ENCODE peak calls at places on chromosomes 5 and 9, in ten cellular contexts. One of them, this sample, is unnamed.
A peak's percentile ranks its signal among the peaks of the same experiment; 100 is the strongest.

GRCh38 chr5:134649163-134649916 is 755 bp downstream of the SEC24A start:
- DNase-seq in SK-N-SH: peak; percentile 39
- DNase-seq in HFF-Myc: no peak
- DNase-seq in activated T-cell treated with anti-CD3 and anti-CD28 coated beads, Interleukin-2, amount 50 U/mL, for 24 hours: peak; percentile 34
- DNase-seq in M059J: peak; percentile 39
- DNase-seq in stimulated activated CD8-positive, alpha-beta memory T cell treated with anti-CD3 and anti-CD28 coated beads, Interleukin-15, amount 100 ng/mL, for 4 hours: no peak
- DNase-seq in T-helper 1 cell: no peak
- DNase-seq in iPS-NIHi11: peak; percentile 16
- DNase-seq in ELR: peak; percentile 26
- DNase-seq in CD4-positive, CD25-positive, alpha-beta regulatory T cell: no peak
- DNase-seq in this sample: peak; percentile 46

GRCh38 chr9:116190595-116190994 is 37.0 kb downstream of the PAPPA start:
- DNase-seq in SK-N-SH: no peak
- DNase-seq in HFF-Myc: no peak
- DNase-seq in activated T-cell treated with anti-CD3 and anti-CD28 coated beads, Interleukin-2, amount 50 U/mL, for 24 hours: no peak
- DNase-seq in M059J: no peak
- DNase-seq in stimulated activated CD8-positive, alpha-beta memory T cell treated with anti-CD3 and anti-CD28 coated beads, Interleukin-15, amount 100 ng/mL, for 4 hours: no peak
- DNase-seq in T-helper 1 cell: no peak
- DNase-seq in iPS-NIHi11: no peak
- DNase-seq in ELR: no peak
- DNase-seq in CD4-positive, CD25-positive, alpha-beta regulatory T cell: no peak
- DNase-seq in this sample: no peak

GRCh38 chr9:92786298-92786697 is 21.7 kb upstream of the BICD2 start:
- DNase-seq in SK-N-SH: no peak
- DNase-seq in HFF-Myc: no peak
- DNase-seq in activated T-cell treated with anti-CD3 and anti-CD28 coated beads, Interleukin-2, amount 50 U/mL, for 24 hours: no peak
- DNase-seq in M059J: no peak
- DNase-seq in stimulated activated CD8-positive, alpha-beta memory T cell treated with anti-CD3 and anti-CD28 coated beads, Interleukin-15, amount 100 ng/mL, for 4 hours: no peak
- DNase-seq in T-helper 1 cell: no peak
- DNase-seq in iPS-NIHi11: no peak
- DNase-seq in ELR: no peak
- DNase-seq in CD4-positive, CD25-positive, alpha-beta regulatory T cell: no peak
- DNase-seq in this sample: no peak

GRCh38 chr9:93220627-93221425 is 36.9 kb downstream of the WNK2 start:
- DNase-seq in SK-N-SH: no peak
- DNase-seq in HFF-Myc: no peak
- DNase-seq in activated T-cell treated with anti-CD3 and anti-CD28 coated beads, Interleukin-2, amount 50 U/mL, for 24 hours: no peak
- DNase-seq in M059J: no peak
- DNase-seq in stimulated activated CD8-positive, alpha-beta memory T cell treated with anti-CD3 and anti-CD28 coated beads, Interleukin-15, amount 100 ng/mL, for 4 hours: no peak
- DNase-seq in T-helper 1 cell: no peak
- DNase-seq in iPS-NIHi11: no peak
- DNase-seq in ELR: no peak
- DNase-seq in CD4-positive, CD25-positive, alpha-beta regulatory T cell: no peak
- DNase-seq in this sample: no peak

GRCh38 chr9:82346040-82346439 is 357.5 kb downstream of the SPATA31D1 start:
- DNase-seq in SK-N-SH: no peak
- DNase-seq in HFF-Myc: no peak
- DNase-seq in activated T-cell treated with anti-CD3 and anti-CD28 coated beads, Interleukin-2, amount 50 U/mL, for 24 hours: no peak
- DNase-seq in M059J: no peak
- DNase-seq in stimulated activated CD8-positive, alpha-beta memory T cell treated with anti-CD3 and anti-CD28 coated beads, Interleukin-15, amount 100 ng/mL, for 4 hours: no peak
- DNase-seq in T-helper 1 cell: no peak
- DNase-seq in iPS-NIHi11: no peak
- DNase-seq in ELR: no peak
- DNase-seq in CD4-positive, CD25-positive, alpha-beta regulatory T cell: no peak
- DNase-seq in this sample: no peak

GRCh38 chr5:66230551-66230950 is 86.5 kb downstream of the SREK1 start:
- DNase-seq in SK-N-SH: no peak
- DNase-seq in HFF-Myc: no peak
- DNase-seq in activated T-cell treated with anti-CD3 and anti-CD28 coated beads, Interleukin-2, amount 50 U/mL, for 24 hours: no peak
- DNase-seq in M059J: peak; percentile 76
- DNase-seq in stimulated activated CD8-positive, alpha-beta memory T cell treated with anti-CD3 and anti-CD28 coated beads, Interleukin-15, amount 100 ng/mL, for 4 hours: no peak
- DNase-seq in T-helper 1 cell: no peak
- DNase-seq in iPS-NIHi11: peak; percentile 36
- DNase-seq in ELR: peak; percentile 18
- DNase-seq in CD4-positive, CD25-positive, alpha-beta regulatory T cell: no peak
- DNase-seq in this sample: peak; percentile 36

GRCh38 chr9:99762470-99762869 is 59.2 kb upstream of the NR4A3 start:
- DNase-seq in SK-N-SH: no peak
- DNase-seq in HFF-Myc: no peak
- DNase-seq in activated T-cell treated with anti-CD3 and anti-CD28 coated beads, Interleukin-2, amount 50 U/mL, for 24 hours: no peak
- DNase-seq in M059J: peak; percentile 19
- DNase-seq in stimulated activated CD8-positive, alpha-beta memory T cell treated with anti-CD3 and anti-CD28 coated beads, Interleukin-15, amount 100 ng/mL, for 4 hours: no peak
- DNase-seq in T-helper 1 cell: no peak
- DNase-seq in iPS-NIHi11: no peak
- DNase-seq in ELR: no peak
- DNase-seq in CD4-positive, CD25-positive, alpha-beta regulatory T cell: no peak
- DNase-seq in this sample: no peak

GRCh38 chr5:74294231-74294705 is 346.3 kb downstream of the ENC1 start:
- DNase-seq in SK-N-SH: no peak
- DNase-seq in HFF-Myc: no peak
- DNase-seq in activated T-cell treated with anti-CD3 and anti-CD28 coated beads, Interleukin-2, amount 50 U/mL, for 24 hours: no peak
- DNase-seq in M059J: peak; percentile 56
- DNase-seq in stimulated activated CD8-positive, alpha-beta memory T cell treated with anti-CD3 and anti-CD28 coated beads, Interleukin-15, amount 100 ng/mL, for 4 hours: no peak
- DNase-seq in T-helper 1 cell: no peak
- DNase-seq in iPS-NIHi11: no peak
- DNase-seq in ELR: no peak
- DNase-seq in CD4-positive, CD25-positive, alpha-beta regulatory T cell: no peak
- DNase-seq in this sample: no peak

GRCh38 chr9:124452841-124453585 is 2.8 kb downstream of the ADGRD2 start:
- DNase-seq in SK-N-SH: no peak
- DNase-seq in HFF-Myc: no peak
- DNase-seq in activated T-cell treated with anti-CD3 and anti-CD28 coated beads, Interleukin-2, amount 50 U/mL, for 24 hours: no peak
- DNase-seq in M059J: no peak
- DNase-seq in stimulated activated CD8-positive, alpha-beta memory T cell treated with anti-CD3 and anti-CD28 coated beads, Interleukin-15, amount 100 ng/mL, for 4 hours: no peak
- DNase-seq in T-helper 1 cell: no peak
- DNase-seq in iPS-NIHi11: no peak
- DNase-seq in ELR: no peak
- DNase-seq in CD4-positive, CD25-positive, alpha-beta regulatory T cell: no peak
- DNase-seq in this sample: no peak

GRCh38 chr5:157215826-157216167 is 35.2 kb downstream of the ITK start:
- DNase-seq in SK-N-SH: no peak
- DNase-seq in HFF-Myc: no peak
- DNase-seq in activated T-cell treated with anti-CD3 and anti-CD28 coated beads, Interleukin-2, amount 50 U/mL, for 24 hours: no peak
- DNase-seq in M059J: peak; percentile 26
- DNase-seq in stimulated activated CD8-positive, alpha-beta memory T cell treated with anti-CD3 and anti-CD28 coated beads, Interleukin-15, amount 100 ng/mL, for 4 hours: no peak
- DNase-seq in T-helper 1 cell: no peak
- DNase-seq in iPS-NIHi11: no peak
- DNase-seq in ELR: no peak
- DNase-seq in CD4-positive, CD25-positive, alpha-beta regulatory T cell: no peak
- DNase-seq in this sample: no peak

GRCh38 chr5:111432828-111433536 is 79.4 kb downstream of the STARD4 start:
- DNase-seq in SK-N-SH: no peak
- DNase-seq in HFF-Myc: no peak
- DNase-seq in activated T-cell treated with anti-CD3 and anti-CD28 coated beads, Interleukin-2, amount 50 U/mL, for 24 hours: no peak
- DNase-seq in M059J: no peak
- DNase-seq in stimulated activated CD8-positive, alpha-beta memory T cell treated with anti-CD3 and anti-CD28 coated beads, Interleukin-15, amount 100 ng/mL, for 4 hours: no peak
- DNase-seq in T-helper 1 cell: no peak
- DNase-seq in iPS-NIHi11: no peak
- DNase-seq in ELR: no peak
- DNase-seq in CD4-positive, CD25-positive, alpha-beta regulatory T cell: no peak
- DNase-seq in this sample: no peak

This sample was measured in H7.